ENCODE peak calls at places on chromosomes 12 and 14, in seven cellular contexts. One of them, this sample, is unnamed.

GRCh38 chr12:56601503-56601902 is 28.6 kb downstream of the BAZ2A start:
- DNase-seq in heart right ventricle: peak; percentile 37
- DNase-seq in lung: no peak
- DNase-seq in left ventricle myocardium inferior: no peak
- DNase-seq in esophagus squamous epithelium: no peak
- DNase-seq in left lung: no peak
- DNase-seq in IMR-90: no peak
- DNase-seq in this sample: no peak

GRCh38 chr12:122005252-122005651 is 16.4 kb upstream of the BCL7A start:
- DNase-seq in left lung: no peak
- DNase-seq in left ventricle myocardium inferior: no peak
- DNase-seq in IMR-90: no peak
- DNase-seq in heart right ventricle: no peak
- DNase-seq in esophagus squamous epithelium: no peak
- DNase-seq in lung: no peak
- DNase-seq in this sample: no peak

GRCh38 chr12:92408072-92408900 is 262.6 kb upstream of the BTG1 start:
- DNase-seq in IMR-90: no peak
- DNase-seq in esophagus squamous epithelium: no peak
- DNase-seq in lung: peak; percentile 51
- DNase-seq in left lung: no peak
- DNase-seq in heart right ventricle: peak; percentile 23
- DNase-seq in left ventricle myocardium inferior: no peak
- DNase-seq in this sample: no peak

GRCh38 chr12:120358412-120359158 is 10.4 kb downstream of the MSI1 start:
- DNase-seq in esophagus squamous epithelium: no peak
- DNase-seq in lung: no peak
- DNase-seq in left ventricle myocardium inferior: no peak
- DNase-seq in heart right ventricle: no peak
- DNase-seq in left lung: no peak
- DNase-seq in IMR-90: no peak
- DNase-seq in this sample: no peak

GRCh38 chr12:96208346-96208745 is 14.2 kb downstream of the ELK3 start:
- DNase-seq in left lung: no peak
- DNase-seq in heart right ventricle: no peak
- DNase-seq in esophagus squamous epithelium: no peak
- DNase-seq in IMR-90: peak; percentile 86
- DNase-seq in left ventricle myocardium inferior: no peak
- DNase-seq in lung: no peak
- DNase-seq in this sample: no peak

GRCh38 chr12:28767836-28768348 is 381.2 kb upstream of the FAR2 start:
- DNase-seq in IMR-90: peak; percentile 19
- DNase-seq in left ventricle myocardium inferior: no peak
- DNase-seq in heart right ventricle: no peak
- DNase-seq in esophagus squamous epithelium: no peak
- DNase-seq in lung: no peak
- DNase-seq in left lung: no peak
- DNase-seq in this sample: no peak

GRCh38 chr14:100384819-100385813 is 62.0 kb downstream of the SLC25A47 start:
- DNase-seq in heart right ventricle: no peak
- DNase-seq in IMR-90: peak; percentile 81
- DNase-seq in left lung: no peak
- DNase-seq in left ventricle myocardium inferior: no peak
- DNase-seq in esophagus squamous epithelium: no peak
- DNase-seq in lung: no peak
- DNase-seq in this sample: no peak

GRCh38 chr12:84910549-84911241 is 1.9 kb downstream of the SLC6A15 start:
- DNase-seq in left lung: no peak
- DNase-seq in esophagus squamous epithelium: no peak
- DNase-seq in heart right ventricle: no peak
- DNase-seq in lung: no peak
- DNase-seq in left ventricle myocardium inferior: no peak
- DNase-seq in IMR-90: no peak
- DNase-seq in this sample: no peak

GRCh38 chr12:92899388-92900001 is 29.6 kb downstream of the EEA1 start:
- DNase-seq in lung: peak; percentile 69
- DNase-seq in IMR-90: peak; percentile 99
- DNase-seq in left lung: no peak
- DNase-seq in heart right ventricle: peak; percentile 79
- DNase-seq in esophagus squamous epithelium: no peak
- DNase-seq in left ventricle myocardium inferior: peak; percentile 71
- DNase-seq in this sample: peak; percentile 62

GRCh38 chr12:6943387-6943718 is 263 bp upstream of the RNU7-1 start:
- DNase-seq in heart right ventricle: peak; percentile 92
- DNase-seq in left ventricle myocardium inferior: peak; percentile 71
- DNase-seq in IMR-90: peak; percentile 94
- DNase-seq in left lung: peak; percentile 78
- DNase-seq in lung: peak; percentile 87
- DNase-seq in esophagus squamous epithelium: peak; percentile 49
- DNase-seq in this sample: peak; percentile 91

GRCh38 chr14:94021416-94022157 is 4.6 kb upstream of the OTUB2 start:
- DNase-seq in heart right ventricle: no peak
- DNase-seq in lung: no peak
- DNase-seq in esophagus squamous epithelium: no peak
- DNase-seq in left ventricle myocardium inferior: peak; percentile 3
- DNase-seq in IMR-90: no peak
- DNase-seq in left lung: no peak
- DNase-seq in this sample: no peak

GRCh38 chr14:57657487-57657886 is 163.8 kb upstream of the CCDC198 start:
- DNase-seq in IMR-90: peak; percentile 16
- DNase-seq in lung: no peak
- DNase-seq in heart right ventricle: no peak
- DNase-seq in esophagus squamous epithelium: no peak
- DNase-seq in left lung: no peak
- DNase-seq in left ventricle myocardium inferior: no peak
- DNase-seq in this sample: no peak

GRCh38 chr14:72745991-72746980 is 147.6 kb downstream of the DPF3 start:
- DNase-seq in left ventricle myocardium inferior: no peak
- DNase-seq in left lung: no peak
- DNase-seq in esophagus squamous epithelium: no peak
- DNase-seq in lung: peak; percentile 24
- DNase-seq in IMR-90: peak; percentile 84
- DNase-seq in heart right ventricle: no peak
- DNase-seq in this sample: no peak

GRCh38 chr12:122855985-122856831 is 21.0 kb downstream of the HIP1R start:
- DNase-seq in lung: no peak
- DNase-seq in IMR-90: no peak
- DNase-seq in heart right ventricle: no peak
- DNase-seq in left lung: no peak
- DNase-seq in left ventricle myocardium inferior: no peak
- DNase-seq in esophagus squamous epithelium: no peak
- DNase-seq in this sample: no peak

GRCh38 chr14:24634158-24634557 is at the start of gene GZMB:
- DNase-seq in esophagus squamous epithelium: no peak
- DNase-seq in heart right ventricle: no peak
- DNase-seq in left ventricle myocardium inferior: no peak
- DNase-seq in lung: no peak
- DNase-seq in left lung: no peak
- DNase-seq in IMR-90: peak; percentile 14
- DNase-seq in this sample: no peak

GRCh38 chr12:115255962-115256361 is 572.0 kb upstream of the TBX3 start:
- DNase-seq in IMR-90: no peak
- DNase-seq in lung: no peak
- DNase-seq in left ventricle myocardium inferior: no peak
- DNase-seq in esophagus squamous epithelium: no peak
- DNase-seq in left lung: no peak
- DNase-seq in heart right ventricle: no peak
- DNase-seq in this sample: no peak

GRCh38 chr14:21860172-21860571 is 186.6 kb upstream of the OR4E1 start:
- DNase-seq in heart right ventricle: no peak
- DNase-seq in left ventricle myocardium inferior: no peak
- DNase-seq in IMR-90: no peak
- DNase-seq in esophagus squamous epithelium: no peak
- DNase-seq in lung: no peak
- DNase-seq in left lung: no peak
- DNase-seq in this sample: no peak

GRCh38 chr12:111728795-111729194 is 37.9 kb upstream of the ALDH2 start:
- DNase-seq in heart right ventricle: no peak
- DNase-seq in left ventricle myocardium inferior: no peak
- DNase-seq in IMR-90: no peak
- DNase-seq in left lung: no peak
- DNase-seq in lung: no peak
- DNase-seq in esophagus squamous epithelium: no peak
- DNase-seq in this sample: no peak
- H3K36me3 ChIP-seq in heart right ventricle: peaks cover 5% of the 10 kb centered on the region
- H3K36me3 ChIP-seq in left ventricle myocardium inferior: peaks cover 87% of the 10 kb centered on the region
- H3K36me3 ChIP-seq in IMR-90: peaks cover 33% of the 10 kb centered on the region
- H3K36me3 ChIP-seq in left lung: no peaks in the 10 kb centered on the region
- H3K36me3 ChIP-seq in lung: peaks cover 23% of the 10 kb centered on the region
- H3K36me3 ChIP-seq in esophagus squamous epithelium: no peaks in the 10 kb centered on the region
- H3K36me3 ChIP-seq in this sample: no peaks in the 10 kb centered on the region

GRCh38 chr12:46263140-46264017 is 5.5 kb downstream of the SLC38A1 start:
- DNase-seq in IMR-90: no peak
- DNase-seq in left ventricle myocardium inferior: no peak
- DNase-seq in esophagus squamous epithelium: no peak
- DNase-seq in heart right ventricle: no peak
- DNase-seq in left lung: no peak
- DNase-seq in lung: no peak
- DNase-seq in this sample: no peak
- TF ChIP-seq CTCF in IMR-90: peak; percentile 29
- TF ChIP-seq CTCF in left ventricle myocardium inferior: peak; percentile 49
- TF ChIP-seq CTCF in esophagus squamous epithelium: no peak
- TF ChIP-seq CTCF in heart right ventricle: no peak
- TF ChIP-seq CTCF in left lung: no peak
- TF ChIP-seq CTCF in lung: no peak
- TF ChIP-seq CTCF in this sample: no peak

GRCh38 chr14:91911474-91912032 is 35.9 kb downstream of the FBLN5 start:
- DNase-seq in left ventricle myocardium inferior: no peak
- DNase-seq in left lung: no peak
- DNase-seq in esophagus squamous epithelium: no peak
- DNase-seq in lung: no peak
- DNase-seq in heart right ventricle: no peak
- DNase-seq in IMR-90: peak; percentile 33
- DNase-seq in this sample: no peak
- H3K27ac ChIP-seq in left ventricle myocardium inferior: peak overlapping the region; percentile 15
- H3K27ac ChIP-seq in left lung: no peak overlapping the region
- H3K27ac ChIP-seq in esophagus squamous epithelium: no peak overlapping the region
- H3K27ac ChIP-seq in lung: no peak overlapping the region
- H3K27ac ChIP-seq in heart right ventricle: no peak overlapping the region
- H3K27ac ChIP-seq in IMR-90: no peak overlapping the region
- H3K27ac ChIP-seq in this sample: no peak overlapping the region

DNA sequence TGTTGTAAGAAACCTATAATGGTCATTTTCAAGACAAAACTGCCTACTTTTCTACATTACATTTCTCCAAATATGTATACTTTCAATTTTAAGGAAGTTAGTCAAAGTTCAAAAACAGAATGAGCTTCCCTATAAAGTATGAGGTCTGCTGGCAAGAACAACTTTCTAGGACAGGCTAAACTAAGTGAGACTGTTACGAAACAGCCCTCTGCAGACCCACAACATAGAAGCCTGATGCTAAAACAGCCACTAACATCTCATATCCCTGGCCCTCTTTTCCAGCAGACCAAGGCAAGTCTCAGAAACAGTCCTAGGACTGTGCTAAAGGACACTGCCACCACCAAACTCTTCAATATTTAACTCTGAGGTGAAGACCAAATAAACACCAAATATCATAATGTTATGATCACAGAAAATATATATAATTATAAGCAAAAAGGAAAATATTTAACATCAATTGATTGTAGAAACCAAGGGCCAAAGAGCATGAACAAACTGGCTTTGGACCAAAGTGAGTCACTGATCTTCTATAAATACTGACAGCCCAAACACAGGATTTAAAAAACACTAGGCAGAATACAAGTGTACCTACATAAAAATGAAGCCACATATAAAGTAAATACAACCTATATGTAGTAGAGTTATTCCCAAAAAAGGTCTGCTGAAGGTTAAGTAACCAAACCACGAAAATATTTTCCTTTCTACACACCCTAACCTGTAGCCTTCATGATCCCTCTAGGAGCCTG is 27.7 kb downstream of the PPP4R3A start:
- DNase-seq in left ventricle myocardium inferior: no peak
- DNase-seq in IMR-90: peak; percentile 78
- DNase-seq in lung: no peak
- DNase-seq in heart right ventricle: no peak
- DNase-seq in esophagus squamous epithelium: no peak
- DNase-seq in left lung: no peak
- DNase-seq in this sample: no peak
- H3K36me3 ChIP-seq in left ventricle myocardium inferior: peaks cover 75% of the 10 kb centered on the region
- H3K36me3 ChIP-seq in IMR-90: peaks cover 35% of the 10 kb centered on the region
- H3K36me3 ChIP-seq in lung: peaks cover 22% of the 10 kb centered on the region
- H3K36me3 ChIP-seq in heart right ventricle: no peaks in the 10 kb centered on the region
- H3K36me3 ChIP-seq in esophagus squamous epithelium: peaks cover 8% of the 10 kb centered on the region
- H3K36me3 ChIP-seq in left lung: no peaks in the 10 kb centered on the region
- H3K36me3 ChIP-seq in this sample: no peaks in the 10 kb centered on the region

DNA sequence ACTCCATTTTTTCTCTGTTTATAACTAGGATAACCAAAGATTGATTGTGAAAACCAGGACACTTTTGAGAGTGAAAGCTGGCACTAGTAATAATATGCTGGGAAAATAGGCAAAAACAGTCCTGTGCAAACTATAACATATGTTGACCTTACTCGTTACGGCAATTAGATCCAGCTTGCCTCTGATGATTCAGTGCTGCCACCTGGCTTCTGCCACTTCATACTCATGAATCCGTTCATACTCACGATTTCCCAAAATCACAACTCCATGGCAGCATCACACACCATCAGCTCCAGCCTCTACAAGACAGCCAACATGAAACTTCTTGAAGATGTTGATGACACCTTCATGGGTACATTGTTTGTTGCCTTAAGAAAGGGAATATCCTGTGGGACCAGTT is 49.1 kb upstream of the CAND1 start:
- DNase-seq in IMR-90: no peak
- DNase-seq in lung: no peak
- DNase-seq in left lung: no peak
- DNase-seq in heart right ventricle: no peak
- DNase-seq in left ventricle myocardium inferior: peak; percentile 16
- DNase-seq in esophagus squamous epithelium: no peak
- DNase-seq in this sample: no peak
- TF ChIP-seq CTCF in IMR-90: no peak
- TF ChIP-seq CTCF in lung: no peak
- TF ChIP-seq CTCF in left lung: no peak
- TF ChIP-seq CTCF in heart right ventricle: peak; percentile 34
- TF ChIP-seq CTCF in left ventricle myocardium inferior: peak; percentile 58
- TF ChIP-seq CTCF in esophagus squamous epithelium: no peak
- TF ChIP-seq CTCF in this sample: no peak

GRCh38 chr12:53051058-53051880 is 1.4 kb downstream of the TNS2 start:
- DNase-seq in lung: peak; percentile 68
- DNase-seq in left lung: peak; percentile 79
- DNase-seq in heart right ventricle: peak; percentile 75
- DNase-seq in left ventricle myocardium inferior: peak; percentile 83
- DNase-seq in IMR-90: peak; percentile 70
- DNase-seq in esophagus squamous epithelium: no peak
- DNase-seq in this sample: peak; percentile 57
- H3K27ac ChIP-seq in lung: peak overlapping the region; percentile 96
- H3K27ac ChIP-seq in left lung: peak overlapping the region; percentile 88
- H3K27ac ChIP-seq in heart right ventricle: peak overlapping the region; percentile 99
- H3K27ac ChIP-seq in left ventricle myocardium inferior: peak overlapping the region; percentile 100
- H3K27ac ChIP-seq in IMR-90: peak overlapping the region; percentile 99
- H3K27ac ChIP-seq in esophagus squamous epithelium: peak overlapping the region; percentile 93
- H3K27ac ChIP-seq in this sample: peak overlapping the region; percentile 99